ENCODE peak calls at places on chromosomes 5 and 9, in ten cellular contexts. H is amniotic epithelial cell; Q is A172; G is kidney tubule cell; N is GM06990; X is MM.1S; Z is EH; U is stimulated activated CD4-positive, alpha-beta T cell treated with anti-CD3 and anti-CD28 coated beads, Interleukin-12 subunit alpha, Interleukin-12 subunit beta, amount 100 ng/mL, for 4 hours; W is DMS153; Y is NCI-H524 treated with DMSO at 0.1 percent for 48 hours. P is an unnamed sample.

GRCh38 chr9:12934515-12935301 is 159.9 kb downstream of the LURAP1L start:
- DNase-seq in H (peak), Q (peak), G (peak), N (no peak), X (no peak), Z (peak), U (no peak), W (no peak), Y (no peak), P (no peak)

GRCh38 chr9:6780690-6781089 is 22.9 kb downstream of the KDM4C start:
- DNase-seq in H (peak), Q (peak), G (no peak), N (no peak), X (no peak), Z (peak), U (no peak), W (no peak), Y (no peak), P (no peak)

GRCh38 chr5:15020731-15021130 is 149.2 kb upstream of the ANKH start:
- DNase-seq in H (no peak), Q (peak), G (no peak), N (no peak), X (no peak), Z (peak), U (no peak), W (no peak), Y (no peak), P (no peak)

GRCh38 chr9:94086468-94086867 is 2.2 kb downstream of the PTPDC1 start:
- DNase-seq in H (peak), Q (peak), G (peak), N (no peak), X (no peak), Z (peak), U (no peak), W (no peak), Y (no peak), P (no peak)

GRCh38 chr9:7180247-7180646 is 422.5 kb downstream of the KDM4C start:
- DNase-seq in H (no peak), Q (no peak), G (no peak), N (no peak), X (no peak), Z (no peak), U (no peak), W (no peak), Y (no peak), P (no peak)

GRCh38 chr9:22098636-22099332 is 89.7 kb upstream of the CDKN2B start:
- DNase-seq in H (peak), Q (no peak), G (no peak), N (no peak), X (no peak), Z (peak), U (no peak), W (no peak), Y (no peak), P (no peak)

GRCh38 chr9:137044042-137044441 is 1.9 kb downstream of the NPDC1 start:
- DNase-seq in H (no peak), Q (no peak), G (peak), N (no peak), X (no peak), Z (no peak), U (no peak), W (no peak), Y (no peak), P (no peak)

GRCh38 chr9:92183449-92183848 is 68.2 kb upstream of the SPTLC1 start:
- DNase-seq in H (no peak), Q (no peak), G (no peak), N (no peak), X (no peak), Z (no peak), U (no peak), W (no peak), Y (no peak), P (no peak)

GRCh38 chr9:117745598-117745997 is 41.4 kb downstream of the TLR4 start:
- DNase-seq in H (no peak), Q (no peak), G (no peak), N (no peak), X (no peak), Z (no peak), U (no peak), W (no peak), Y (no peak), P (no peak)

GRCh38 chr9:115675834-115676233 is 477.8 kb upstream of the PAPPA start:
- DNase-seq in H (no peak), Q (no peak), G (no peak), N (no peak), X (no peak), Z (no peak), U (no peak), W (no peak), Y (no peak), P (no peak)

GRCh38 chr9:2050236-2050635 is 35.1 kb downstream of the SMARCA2 start:
- DNase-seq in H (no peak), Q (no peak), G (peak), N (no peak), X (no peak), Z (peak), U (no peak), W (no peak), Y (no peak), P (no peak)

GRCh38 chr5:72392326-72392733 is 72.2 kb downstream of the PTCD2 start:
- DNase-seq in H (no peak), Q (no peak), G (no peak), N (no peak), X (no peak), Z (peak), U (no peak), W (no peak), Y (peak), P (no peak)

GRCh38 chr5:8993031-8993430 is 552.8 kb downstream of the SEMA5A start:
- DNase-seq in H (peak), Q (peak), G (peak), N (no peak), X (no peak), Z (peak), U (no peak), W (no peak), Y (no peak), P (peak)

GRCh38 chr5:141850183-141850768 is 27.9 kb downstream of the PCDH1 start:
- DNase-seq in H (peak), Q (peak), G (peak), N (no peak), X (no peak), Z (peak), U (peak), W (no peak), Y (no peak), P (peak)

GRCh38 chr5:137072376-137073174 is 426.6 kb downstream of the SPOCK1 start:
- DNase-seq in H (peak), Q (peak), G (peak), N (peak), X (no peak), Z (peak), U (no peak), W (no peak), Y (no peak), P (no peak)

GRCh38 chr9:134708672-134709038 is 67.1 kb downstream of the COL5A1 start:
- DNase-seq in H (no peak), Q (no peak), G (no peak), N (no peak), X (no peak), Z (no peak), U (no peak), W (no peak), Y (peak), P (no peak)

GRCh38 chr5:40554794-40555193 is 124.9 kb upstream of the PTGER4 start:
- DNase-seq in H (no peak), Q (no peak), G (no peak), N (no peak), X (no peak), Z (peak), U (no peak), W (no peak), Y (no peak), P (no peak)

GRCh38 chr5:67037171-67037570 is 159.4 kb downstream of the CD180 start:
- DNase-seq in H (no peak), Q (no peak), G (no peak), N (no peak), X (no peak), Z (no peak), U (no peak), W (no peak), Y (no peak), P (no peak)

GRCh38 chr5:151627650-151628049 is 36.5 kb upstream of the FAT2 start:
- DNase-seq in H (peak), Q (no peak), G (peak), N (no peak), X (no peak), Z (peak), U (no peak), W (no peak), Y (no peak), P (no peak)

GRCh38 chr9:76926324-76926731 is 20.4 kb upstream of the PRUNE2 start:
- DNase-seq in H (peak), Q (peak), G (peak), N (no peak), X (no peak), Z (peak), U (no peak), W (no peak), Y (no peak), P (no peak)

GRCh38 chr5:6705088-6705487 is 8.1 kb upstream of the TENT4A start:
- DNase-seq in H (no peak), Q (no peak), G (no peak), N (peak), X (no peak), Z (no peak), U (no peak), W (no peak), Y (no peak), P (no peak)

GRCh38 chr9:83471223-83471622 is 67.0 kb downstream of the FRMD3 start:
- DNase-seq in H (peak), Q (no peak), G (no peak), N (no peak), X (no peak), Z (no peak), U (no peak), W (no peak), Y (no peak), P (no peak)

P was measured in iPS-NIHi11.